ENCODE peak calls at places on chromosomes 4 and X, in four cellular contexts. G is HEK293T, O is GM23338, J is HTR-8/SVneo. M is an unnamed sample.

GRCh38 chr4:143127621-143128020 is 57.1 kb upstream of the USP38 start:
- DNase-seq in O (no peak), J (no peak), G (no peak), M (no peak)

GRCh38 chr4:111154924-111155323 is 532.0 kb upstream of the PITX2 start:
- DNase-seq in J (no peak), O (no peak), G (no peak), M (no peak)

GRCh38 chrX:13990126-13990525 is 39.6 kb downstream of the GEMIN8 start:
- DNase-seq in O (no peak), J (no peak), G (no peak), M (no peak)

GRCh38 chr4:129394635-129395034 is 298.7 kb downstream of the C4orf33 start:
- DNase-seq in G (no peak), O (no peak), J (no peak), M (no peak)

GRCh38 chr4:116066711-116067245 is 953.4 kb upstream of the NDST4 start:
- DNase-seq in J (no peak), O (peak; percentile 21), G (no peak), M (no peak)

GRCh38 chrX:74420194-74421035 is 878 bp upstream of the SLC16A2 start:
- DNase-seq in O (peak; percentile 84), J (peak; percentile 71), G (peak; percentile 58), M (peak; percentile 39)

GRCh38 chr4:124650614-124651013 is 61.9 kb downstream of the ANKRD50 start:
- DNase-seq in J (no peak), G (no peak), O (no peak), M (no peak)

GRCh38 chrX:120514236-120514635 is 45.1 kb upstream of the LAMP2 start:
- DNase-seq in G (peak; percentile 51), J (peak; percentile 1), O (peak; percentile 49), M (peak; percentile 16)

GRCh38 chr4:164894725-164895124 is 17.7 kb downstream of the APELA start:
- DNase-seq in G (no peak), O (no peak), J (no peak), M (no peak)

GRCh38 chrX:12138366-12139313 is at the start of gene FRMPD4:
- DNase-seq in J (no peak), O (peak; percentile 63), G (peak; percentile 27), M (no peak)

GRCh38 chr4:85929926-85930325 is 429.9 kb downstream of the MAPK10 start:
- DNase-seq in G (no peak), J (no peak), O (peak; percentile 68), M (no peak)

GRCh38 chr4:37008199-37008598 is 236.3 kb upstream of the NWD2 start:
- DNase-seq in O (no peak), G (no peak), J (no peak), M (no peak)

M was measured in COLO829.